ENCODE peak calls at places on chromosomes 6 and 20, in five cellular contexts. D is GM23248, R is endothelial cell, A is nephron progenitor cell, Q is T follicular helper cell. H is an unnamed sample.
A peak's percentile ranks its signal among the peaks of the same experiment; 100 is the strongest.

GRCh38 chr6:168208854-168209253 is 110.7 kb downstream of the DACT2 start:
- DNase-seq in A (peak; percentile 46), D (no peak), R (no peak), Q (no peak), H (no peak)

GRCh38 chr6:79453558-79454042 is 83.6 kb downstream of the LCA5 start:
- DNase-seq in D (peak; percentile 84), Q (no peak), A (no peak), R (no peak), H (no peak)

GRCh38 chr20:62874745-62875344 is 13.2 kb upstream of the TCFL5 start:
- DNase-seq in A (no peak), Q (no peak), D (no peak), R (no peak), H (no peak)

GRCh38 chr6:3427740-3428085 is 29.1 kb downstream of the SLC22A23 start:
- DNase-seq in R (no peak), D (peak; percentile 78), A (no peak), Q (no peak), H (no peak)

GRCh38 chr6:11637266-11637665 is 99.7 kb downstream of the TMEM170B start:
- DNase-seq in R (no peak), Q (no peak), A (no peak), D (no peak), H (no peak)

GRCh38 chr6:108036884-108037283 is 37.7 kb downstream of the OSTM1 start:
- DNase-seq in R (no peak), Q (no peak), D (no peak), A (no peak), H (no peak)

GRCh38 chr6:149360536-149360935 is 39.5 kb upstream of the SUMO4 start:
- DNase-seq in R (no peak), D (no peak), Q (no peak), A (no peak), H (no peak)

GRCh38 chr20:4814696-4815252 is 93.1 kb downstream of the PRND start:
- DNase-seq in D (no peak), R (no peak), Q (peak; percentile 70), A (no peak), H (peak; percentile 62)

GRCh38 chr6:77468939-77469338 is 5.6 kb upstream of the HTR1B start:
- DNase-seq in A (no peak), Q (no peak), R (no peak), D (no peak), H (no peak)

GRCh38 chr6:37882724-37883413 is 63.3 kb downstream of the ZFAND3 start:
- DNase-seq in Q (no peak), D (peak; percentile 77), A (no peak), R (no peak), H (no peak)

GRCh38 chr6:90490030-90490429 is 96.8 kb downstream of the MAP3K7 start:
- DNase-seq in D (no peak), Q (no peak), R (peak; percentile 13), A (no peak), H (no peak)

GRCh38 chr20:47784599-47785320 is 521 bp downstream of the SULF2 start:
- DNase-seq in A (peak; percentile 66), R (peak; percentile 53), D (peak; percentile 54), Q (no peak), H (no peak)